ENCODE peak calls at places on chromosomes 11 and 22, in eight cellular contexts. One of them, this sample, is unnamed.

GRCh38 chr11:44030276-44030932 is 17.4 kb upstream of the ACCSL start:
- DNase-seq in cardiac fibroblast: peak; percentile 87
- DNase-seq in cardiac muscle cell: peak; percentile 93
- DNase-seq in PC-3: no peak
- DNase-seq in aorta: peak; percentile 88
- DNase-seq in colonic mucosa: no peak
- DNase-seq in neural progenitor cell: peak; percentile 78
- DNase-seq in astrocyte of the cerebellum: no peak
- DNase-seq in this sample: no peak

GRCh38 chr11:120306519-120307242 is 18.4 kb upstream of the TLCD5 start:
- DNase-seq in cardiac fibroblast: peak; percentile 95
- DNase-seq in cardiac muscle cell: peak; percentile 85
- DNase-seq in PC-3: peak; percentile 98
- DNase-seq in aorta: peak; percentile 72
- DNase-seq in colonic mucosa: peak; percentile 76
- DNase-seq in neural progenitor cell: peak; percentile 34
- DNase-seq in astrocyte of the cerebellum: peak; percentile 59
- DNase-seq in this sample: peak; percentile 72

GRCh38 chr11:64767344-64768299 is 7.8 kb upstream of the PYGM start:
- DNase-seq in cardiac fibroblast: peak; percentile 83
- DNase-seq in cardiac muscle cell: peak; percentile 82
- DNase-seq in PC-3: peak; percentile 72
- DNase-seq in aorta: peak; percentile 81
- DNase-seq in colonic mucosa: peak; percentile 76
- DNase-seq in neural progenitor cell: peak; percentile 84
- DNase-seq in astrocyte of the cerebellum: peak; percentile 43
- DNase-seq in this sample: peak; percentile 86

GRCh38 chr22:28929197-28929596 is 45.8 kb downstream of the ZNRF3 start:
- DNase-seq in cardiac fibroblast: no peak
- DNase-seq in cardiac muscle cell: no peak
- DNase-seq in PC-3: no peak
- DNase-seq in aorta: no peak
- DNase-seq in colonic mucosa: no peak
- DNase-seq in neural progenitor cell: no peak
- DNase-seq in astrocyte of the cerebellum: no peak
- DNase-seq in this sample: no peak

GRCh38 chr11:135023499-135023898 is 611.5 kb upstream of the B3GAT1 start:
- DNase-seq in cardiac fibroblast: no peak
- DNase-seq in cardiac muscle cell: no peak
- DNase-seq in PC-3: no peak
- DNase-seq in aorta: no peak
- DNase-seq in colonic mucosa: no peak
- DNase-seq in neural progenitor cell: no peak
- DNase-seq in astrocyte of the cerebellum: no peak
- DNase-seq in this sample: no peak

GRCh38 chr11:86592659-86593451 is 79.6 kb downstream of the ME3 start:
- DNase-seq in cardiac fibroblast: peak; percentile 95
- DNase-seq in cardiac muscle cell: peak; percentile 86
- DNase-seq in PC-3: peak; percentile 96
- DNase-seq in aorta: peak; percentile 85
- DNase-seq in colonic mucosa: peak; percentile 93
- DNase-seq in neural progenitor cell: no peak
- DNase-seq in astrocyte of the cerebellum: peak; percentile 49
- DNase-seq in this sample: no peak

GRCh38 chr11:116170526-116171120 is 602.2 kb downstream of the BUD13 start:
- DNase-seq in cardiac fibroblast: no peak
- DNase-seq in cardiac muscle cell: no peak
- DNase-seq in PC-3: no peak
- DNase-seq in aorta: no peak
- DNase-seq in colonic mucosa: peak; percentile 24
- DNase-seq in neural progenitor cell: no peak
- DNase-seq in astrocyte of the cerebellum: no peak
- DNase-seq in this sample: no peak

GRCh38 chr11:45155627-45156180 is 9.3 kb downstream of the PRDM11 start:
- DNase-seq in cardiac fibroblast: no peak
- DNase-seq in cardiac muscle cell: no peak
- DNase-seq in PC-3: no peak
- DNase-seq in aorta: no peak
- DNase-seq in colonic mucosa: no peak
- DNase-seq in neural progenitor cell: no peak
- DNase-seq in astrocyte of the cerebellum: no peak
- DNase-seq in this sample: no peak

GRCh38 chr11:3885855-3886254 is 30.4 kb downstream of the STIM1 start:
- DNase-seq in cardiac fibroblast: no peak
- DNase-seq in cardiac muscle cell: no peak
- DNase-seq in PC-3: peak; percentile 75
- DNase-seq in aorta: no peak
- DNase-seq in colonic mucosa: no peak
- DNase-seq in neural progenitor cell: no peak
- DNase-seq in astrocyte of the cerebellum: no peak
- DNase-seq in this sample: no peak

GRCh38 chr11:3888876-3889275 is 33.4 kb downstream of the STIM1 start:
- DNase-seq in cardiac fibroblast: no peak
- DNase-seq in cardiac muscle cell: no peak
- DNase-seq in PC-3: no peak
- DNase-seq in aorta: no peak
- DNase-seq in colonic mucosa: no peak
- DNase-seq in neural progenitor cell: no peak
- DNase-seq in astrocyte of the cerebellum: no peak
- DNase-seq in this sample: no peak

GRCh38 chr11:3890014-3890413 is 34.5 kb downstream of the STIM1 start:
- DNase-seq in cardiac fibroblast: no peak
- DNase-seq in cardiac muscle cell: no peak
- DNase-seq in PC-3: no peak
- DNase-seq in aorta: no peak
- DNase-seq in colonic mucosa: no peak
- DNase-seq in neural progenitor cell: no peak
- DNase-seq in astrocyte of the cerebellum: no peak
- DNase-seq in this sample: no peak

GRCh38 chr11:3886985-3887384 is 31.5 kb downstream of the STIM1 start:
- DNase-seq in cardiac fibroblast: no peak
- DNase-seq in cardiac muscle cell: no peak
- DNase-seq in PC-3: no peak
- DNase-seq in aorta: no peak
- DNase-seq in colonic mucosa: no peak
- DNase-seq in neural progenitor cell: no peak
- DNase-seq in astrocyte of the cerebellum: no peak
- DNase-seq in this sample: no peak

GRCh38 chr11:3888210-3888609 is 32.7 kb downstream of the STIM1 start:
- DNase-seq in cardiac fibroblast: no peak
- DNase-seq in cardiac muscle cell: no peak
- DNase-seq in PC-3: no peak
- DNase-seq in aorta: no peak
- DNase-seq in colonic mucosa: no peak
- DNase-seq in neural progenitor cell: no peak
- DNase-seq in astrocyte of the cerebellum: no peak
- DNase-seq in this sample: no peak
- H3K4me3 ChIP-seq in cardiac fibroblast: no peak overlapping the region
- H3K4me3 ChIP-seq in cardiac muscle cell: no peak overlapping the region
- H3K4me3 ChIP-seq in PC-3: no peak overlapping the region
- H3K4me3 ChIP-seq in aorta: no peak overlapping the region
- H3K4me3 ChIP-seq in colonic mucosa: no peak overlapping the region
- H3K4me3 ChIP-seq in neural progenitor cell: no peak overlapping the region
- H3K4me3 ChIP-seq in astrocyte of the cerebellum: no peak overlapping the region
- H3K4me3 ChIP-seq in this sample: no peak overlapping the region

GRCh38 chr11:117426297-117426685 is 98.6 kb downstream of the CEP164 start:
- DNase-seq in cardiac fibroblast: peak; percentile 60
- DNase-seq in cardiac muscle cell: peak; percentile 56
- DNase-seq in PC-3: peak; percentile 84
- DNase-seq in aorta: peak; percentile 72
- DNase-seq in colonic mucosa: peak; percentile 74
- DNase-seq in neural progenitor cell: peak; percentile 92
- DNase-seq in astrocyte of the cerebellum: peak; percentile 8
- DNase-seq in this sample: peak; percentile 87
- H3K4me3 ChIP-seq in cardiac fibroblast: no peak overlapping the region
- H3K4me3 ChIP-seq in cardiac muscle cell: no peak overlapping the region
- H3K4me3 ChIP-seq in PC-3: no peak overlapping the region
- H3K4me3 ChIP-seq in aorta: no peak overlapping the region
- H3K4me3 ChIP-seq in colonic mucosa: no peak overlapping the region
- H3K4me3 ChIP-seq in neural progenitor cell: no peak overlapping the region
- H3K4me3 ChIP-seq in astrocyte of the cerebellum: no peak overlapping the region
- H3K4me3 ChIP-seq in this sample: no peak overlapping the region

GRCh38 chr11:21736404-21736803 is 456.5 kb upstream of the ANO5 start:
- DNase-seq in cardiac fibroblast: no peak
- DNase-seq in cardiac muscle cell: no peak
- DNase-seq in PC-3: no peak
- DNase-seq in aorta: no peak
- DNase-seq in colonic mucosa: no peak
- DNase-seq in neural progenitor cell: no peak
- DNase-seq in astrocyte of the cerebellum: no peak
- DNase-seq in this sample: no peak
- H3K4me3 ChIP-seq in cardiac fibroblast: no peak overlapping the region
- H3K4me3 ChIP-seq in cardiac muscle cell: no peak overlapping the region
- H3K4me3 ChIP-seq in PC-3: no peak overlapping the region
- H3K4me3 ChIP-seq in aorta: no peak overlapping the region
- H3K4me3 ChIP-seq in colonic mucosa: no peak overlapping the region
- H3K4me3 ChIP-seq in neural progenitor cell: no peak overlapping the region
- H3K4me3 ChIP-seq in astrocyte of the cerebellum: no peak overlapping the region
- H3K4me3 ChIP-seq in this sample: no peak overlapping the region

DNA sequence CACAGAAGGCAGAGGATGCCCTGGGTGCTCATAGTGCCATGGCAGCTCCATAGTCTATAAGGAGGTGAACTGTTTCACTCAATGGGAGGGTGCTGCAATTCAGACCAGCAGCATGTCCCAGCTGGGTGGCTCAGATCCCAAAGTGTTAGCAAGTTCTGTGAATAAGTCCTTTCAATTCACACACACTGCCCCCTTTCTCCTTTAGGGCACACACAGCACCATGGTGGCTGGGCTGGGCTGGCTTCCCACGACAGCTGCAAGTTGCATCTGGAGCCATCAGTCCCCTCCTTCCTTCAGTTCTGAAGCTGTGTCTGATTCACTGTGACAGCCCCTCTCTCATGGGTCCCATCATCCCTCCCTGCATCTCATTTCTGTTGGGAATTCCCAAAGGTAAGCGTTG is 324.2 kb upstream of the NCAM1 start:
- DNase-seq in cardiac fibroblast: no peak
- DNase-seq in cardiac muscle cell: no peak
- DNase-seq in PC-3: no peak
- DNase-seq in aorta: no peak
- DNase-seq in colonic mucosa: no peak
- DNase-seq in neural progenitor cell: no peak
- DNase-seq in astrocyte of the cerebellum: no peak
- DNase-seq in this sample: no peak
- H3K4me3 ChIP-seq in cardiac fibroblast: no peak overlapping the region
- H3K4me3 ChIP-seq in cardiac muscle cell: no peak overlapping the region
- H3K4me3 ChIP-seq in PC-3: no peak overlapping the region
- H3K4me3 ChIP-seq in aorta: no peak overlapping the region
- H3K4me3 ChIP-seq in colonic mucosa: no peak overlapping the region
- H3K4me3 ChIP-seq in neural progenitor cell: no peak overlapping the region
- H3K4me3 ChIP-seq in astrocyte of the cerebellum: no peak overlapping the region
- H3K4me3 ChIP-seq in this sample: no peak overlapping the region

DNA sequence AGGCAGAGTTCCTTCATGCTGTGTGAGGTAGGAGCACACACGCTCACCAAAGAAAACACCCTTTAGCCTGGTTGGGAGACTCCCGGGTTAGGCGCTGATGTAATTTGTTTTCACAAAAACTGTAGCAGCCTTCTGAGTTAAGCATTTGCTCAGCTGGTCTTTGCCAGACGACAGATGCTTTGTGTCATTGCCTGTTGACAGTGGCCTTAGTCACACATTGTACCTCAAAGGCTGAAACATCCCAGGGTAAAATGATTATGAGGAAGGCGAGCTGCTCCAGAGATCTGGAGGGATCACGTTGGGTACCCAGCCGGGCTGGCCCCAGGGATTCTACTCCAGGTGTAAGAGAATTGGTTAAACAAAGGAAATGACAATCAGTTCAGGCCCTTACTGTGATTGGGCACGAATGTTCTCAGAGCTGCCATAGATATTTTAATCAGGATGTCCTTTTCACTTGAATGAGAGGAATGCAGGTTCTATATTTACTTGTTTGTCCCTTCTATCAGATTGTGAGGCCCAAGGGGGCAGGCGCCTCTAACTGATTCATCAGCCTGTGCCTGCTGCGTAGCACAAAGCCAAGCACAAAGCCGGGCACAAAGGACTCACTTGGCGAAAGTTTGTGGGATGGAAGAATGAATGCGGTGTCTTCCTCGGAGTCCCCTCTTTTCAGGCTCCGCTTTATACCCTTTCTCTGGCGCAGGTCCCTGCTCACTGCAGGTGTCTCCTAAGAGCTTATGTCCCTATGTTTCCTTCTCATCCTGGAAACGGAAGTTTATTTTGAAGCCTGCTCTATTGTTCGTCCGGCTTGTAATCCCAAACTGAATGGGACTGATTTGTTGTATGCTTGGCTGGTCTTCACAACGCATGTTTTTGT is 47.1 kb downstream of the ADM start:
- DNase-seq in cardiac fibroblast: peak; percentile 97
- DNase-seq in cardiac muscle cell: peak; percentile 89
- DNase-seq in PC-3: peak; percentile 72
- DNase-seq in aorta: peak; percentile 59
- DNase-seq in colonic mucosa: peak; percentile 57
- DNase-seq in neural progenitor cell: peak; percentile 94
- DNase-seq in astrocyte of the cerebellum: no peak
- DNase-seq in this sample: no peak
- H3K4me3 ChIP-seq in cardiac fibroblast: no peak overlapping the region
- H3K4me3 ChIP-seq in cardiac muscle cell: no peak overlapping the region
- H3K4me3 ChIP-seq in PC-3: no peak overlapping the region
- H3K4me3 ChIP-seq in aorta: no peak overlapping the region
- H3K4me3 ChIP-seq in colonic mucosa: no peak overlapping the region
- H3K4me3 ChIP-seq in neural progenitor cell: peak overlapping the region; percentile 21
- H3K4me3 ChIP-seq in astrocyte of the cerebellum: no peak overlapping the region
- H3K4me3 ChIP-seq in this sample: no peak overlapping the region

GRCh38 chr11:12312132-12312531 is 65.2 kb upstream of the PARVA start:
- DNase-seq in cardiac fibroblast: no peak
- DNase-seq in cardiac muscle cell: no peak
- DNase-seq in PC-3: no peak
- DNase-seq in aorta: no peak
- DNase-seq in colonic mucosa: no peak
- DNase-seq in neural progenitor cell: no peak
- DNase-seq in astrocyte of the cerebellum: no peak
- DNase-seq in this sample: no peak
- H3K4me3 ChIP-seq in cardiac fibroblast: no peak overlapping the region
- H3K4me3 ChIP-seq in cardiac muscle cell: no peak overlapping the region
- H3K4me3 ChIP-seq in PC-3: no peak overlapping the region
- H3K4me3 ChIP-seq in aorta: no peak overlapping the region
- H3K4me3 ChIP-seq in colonic mucosa: no peak overlapping the region
- H3K4me3 ChIP-seq in neural progenitor cell: no peak overlapping the region
- H3K4me3 ChIP-seq in astrocyte of the cerebellum: no peak overlapping the region
- H3K4me3 ChIP-seq in this sample: no peak overlapping the region